ENCODE peak calls at places on chromosomes 13 and 19, in five cellular contexts. One of them, this sample, is unnamed.

GRCh38 chr13:71525004-71525403 is 342.0 kb downstream of the DACH1 start:
- DNase-seq in epithelial cell of esophagus: no peak
- DNase-seq in WTC11: no peak
- DNase-seq in NCI-H1092: no peak
- DNase-seq in mesothelial cell of epicardium: no peak
- DNase-seq in this sample: no peak

GRCh38 chr13:60627071-60627686 is 230.2 kb downstream of the TDRD3 start:
- DNase-seq in mesothelial cell of epicardium: peak
- DNase-seq in WTC11: peak
- DNase-seq in epithelial cell of esophagus: peak
- DNase-seq in NCI-H1092: peak
- DNase-seq in this sample: peak

GRCh38 chr13:105643966-105644365 is 891.5 kb downstream of the EFNB2 start:
- DNase-seq in epithelial cell of esophagus: no peak
- DNase-seq in NCI-H1092: no peak
- DNase-seq in WTC11: no peak
- DNase-seq in mesothelial cell of epicardium: no peak
- DNase-seq in this sample: no peak

GRCh38 chr19:1864480-1865171 is 1.2 kb upstream of the KLF16 start:
- DNase-seq in mesothelial cell of epicardium: peak
- DNase-seq in epithelial cell of esophagus: peak
- DNase-seq in WTC11: peak
- DNase-seq in NCI-H1092: no peak
- DNase-seq in this sample: peak

GRCh38 chr19:3333662-3334061 is 32.7 kb upstream of the NFIC start:
- DNase-seq in NCI-H1092: no peak
- DNase-seq in WTC11: no peak
- DNase-seq in mesothelial cell of epicardium: no peak
- DNase-seq in epithelial cell of esophagus: no peak
- DNase-seq in this sample: no peak

GRCh38 chr19:57466489-57466888 is 9.5 kb upstream of the VN1R1 start:
- DNase-seq in WTC11: no peak
- DNase-seq in epithelial cell of esophagus: no peak
- DNase-seq in mesothelial cell of epicardium: no peak
- DNase-seq in NCI-H1092: no peak
- DNase-seq in this sample: no peak

GRCh38 chr13:59728896-59729545 is 434.7 kb downstream of the DIAPH3 start:
- DNase-seq in WTC11: no peak
- DNase-seq in mesothelial cell of epicardium: no peak
- DNase-seq in NCI-H1092: no peak
- DNase-seq in epithelial cell of esophagus: no peak
- DNase-seq in this sample: no peak

GRCh38 chr19:3849092-3849491 is 19.7 kb downstream of the ZFR2 start:
- DNase-seq in WTC11: peak
- DNase-seq in NCI-H1092: no peak
- DNase-seq in epithelial cell of esophagus: peak
- DNase-seq in mesothelial cell of epicardium: no peak
- DNase-seq in this sample: peak

GRCh38 chr13:26855071-26855470 is 94.5 kb upstream of the GPR12 start:
- DNase-seq in mesothelial cell of epicardium: no peak
- DNase-seq in NCI-H1092: no peak
- DNase-seq in WTC11: no peak
- DNase-seq in epithelial cell of esophagus: no peak
- DNase-seq in this sample: no peak

GRCh38 chr13:63291701-63292100 is 1876.1 kb upstream of the PCDH20 start:
- DNase-seq in NCI-H1092: no peak
- DNase-seq in WTC11: no peak
- DNase-seq in mesothelial cell of epicardium: no peak
- DNase-seq in epithelial cell of esophagus: no peak
- DNase-seq in this sample: no peak

GRCh38 chr19:45424191-45425058 is 708 bp upstream of the ERCC1 start:
- DNase-seq in WTC11: peak
- DNase-seq in epithelial cell of esophagus: peak
- DNase-seq in mesothelial cell of epicardium: peak
- DNase-seq in NCI-H1092: no peak
- DNase-seq in this sample: peak